ENCODE peak calls at places on chromosome 16, in nine cellular contexts. H is NCI-H69; J is HCEC 1CT; D is progenitor cell of endocrine pancreas; V is activated T-helper 1 cell treated with anti-CD3 and anti-CD28 coated beads, Interleukin-2, amount 50 U/mL, for 16 hours; K is HFFc6; B is EH; I is endothelial cell; G is EL. Q is an unnamed sample.

GRCh38 chr16:73572135-73572534 is 524.2 kb upstream of the ZFHX3 start:
- DNase-seq in K (no peak), G (no peak), V (no peak), I (no peak), J (no peak), D (no peak), B (no peak), H (peak), Q (no peak)

GRCh38 chr16:69329369-69330285 is 761 bp downstream of the PDF start:
- DNase-seq in K (no peak), V (peak), H (peak), B (peak), G (peak), J (no peak), D (no peak), I (peak), Q (peak)

GRCh38 chr16:56340416-56340815 is 84.9 kb downstream of the AMFR start:
- DNase-seq in H (no peak), J (no peak), V (no peak), K (no peak), D (no peak), B (no peak), I (no peak), G (no peak), Q (no peak)

GRCh38 chr16:88493879-88494278 is 40.8 kb downstream of the ZFPM1 start:
- DNase-seq in I (no peak), G (no peak), K (no peak), J (no peak), D (no peak), H (no peak), B (no peak), V (no peak), Q (no peak)

GRCh38 chr16:50268352-50268751 is 2.0 kb downstream of the ADCY7 start:
- DNase-seq in K (no peak), I (no peak), V (no peak), G (no peak), D (no peak), H (no peak), B (no peak), J (no peak), Q (no peak)

GRCh38 chr16:75471723-75472634 is 7.5 kb upstream of the TMEM170A start:
- DNase-seq in G (peak), J (peak), H (peak), B (peak), K (peak), D (peak), V (peak), I (peak), Q (peak)

GRCh38 chr16:21283521-21284289 is 5.6 kb upstream of the CRYM start:
- DNase-seq in B (peak), H (no peak), G (peak), D (peak), K (no peak), J (peak), I (peak), V (no peak), Q (peak)

GRCh38 chr16:79449906-79450305 is 150.6 kb downstream of the MAF start:
- DNase-seq in B (no peak), J (no peak), D (no peak), I (no peak), H (no peak), V (no peak), G (no peak), K (no peak), Q (no peak)

GRCh38 chr16:89923640-89924297 is 627 bp downstream of the TUBB3 start:
- DNase-seq in B (no peak), J (no peak), V (no peak), H (peak), D (no peak), G (peak), K (no peak), I (no peak), Q (no peak)

GRCh38 chr16:71387045-71387871 is 28.7 kb downstream of the CALB2 start:
- DNase-seq in B (no peak), I (no peak), J (no peak), V (no peak), D (no peak), G (no peak), H (peak), K (no peak), Q (no peak)

GRCh38 chr16:1821861-1822611 is 4.6 kb downstream of the HAGH start:
- DNase-seq in H (no peak), G (no peak), B (no peak), V (no peak), D (no peak), K (no peak), J (no peak), I (no peak), Q (peak)

GRCh38 chr16:87375426-87376135 is 8.0 kb downstream of the FBXO31 start:
- DNase-seq in H (no peak), J (no peak), I (no peak), V (no peak), B (peak), K (peak), G (peak), D (no peak), Q (no peak)

GRCh38 chr16:87053016-87053982 is 263.9 kb downstream of the C16orf95 start:
- DNase-seq in D (no peak), G (no peak), H (peak), J (no peak), B (no peak), K (no peak), I (peak), V (no peak), Q (no peak)

GRCh38 chr16:983044-984030 is 1.8 kb downstream of the SOX8 start:
- DNase-seq in G (no peak), K (no peak), H (peak), B (no peak), D (no peak), V (no peak), I (no peak), J (no peak), Q (no peak)

GRCh38 chr16:22386976-22387375 is 12.6 kb upstream of the CDR2 start:
- DNase-seq in I (no peak), B (peak), V (no peak), D (no peak), H (no peak), K (peak), G (peak), J (peak), Q (no peak)

GRCh38 chr16:30033270-30033669 is 2.2 kb upstream of the TLCD3B start:
- DNase-seq in B (no peak), K (no peak), V (no peak), D (no peak), H (no peak), J (no peak), I (no peak), G (no peak), Q (no peak)

GRCh38 chr16:89431158-89431584 is 59.2 kb downstream of the ANKRD11 start:
- DNase-seq in G (peak), B (peak), H (no peak), K (peak), D (no peak), J (peak), V (no peak), I (no peak), Q (no peak)

GRCh38 chr16:58843675-58844074 is 109.6 kb upstream of the GOT2 start:
- DNase-seq in D (no peak), I (no peak), J (no peak), G (peak), K (peak), V (no peak), B (peak), H (peak), Q (peak)